ENCODE peak calls at places on chromosomes 2 and 18, in six cellular contexts. H is HEK293T, R is GM12878, V is A549, C is K562, Q is HepG2. X is an unnamed sample.
A peak's percentile ranks its signal among the peaks of the same experiment; 100 is the strongest.

GRCh38 chr2:84969511-84970265 is 1.3 kb upstream of the KCMF1 start:
- DNase-seq in H (no peak), R (no peak), V (peak; percentile 52), C (no peak), Q (no peak), X (peak; percentile 31)

GRCh38 chr2:234998404-234999211 is 46.8 kb downstream of the SH3BP4 start:
- DNase-seq in H (no peak), R (no peak), V (no peak), C (no peak), Q (peak; percentile 89), X (no peak)

GRCh38 chr2:33011406-33011805 is 64.7 kb downstream of the LTBP1 start:
- DNase-seq in H (no peak), R (no peak), V (no peak), C (no peak), Q (peak; percentile 30), X (no peak)

GRCh38 chr2:38959938-38960608 is 70.4 kb downstream of the ARHGEF33 start:
- DNase-seq in H (no peak), R (no peak), V (no peak), C (no peak), Q (no peak), X (peak; percentile 85)

GRCh38 chr2:233244818-233245217 is 6.7 kb upstream of the ATG16L1 start:
- DNase-seq in H (no peak), R (no peak), V (peak; percentile 37), C (no peak), Q (no peak), X (peak; percentile 16)

GRCh38 chr18:35193313-35193712 is 47.5 kb upstream of the ZNF397 start:
- DNase-seq in H (no peak), R (no peak), V (no peak), C (no peak), Q (no peak), X (no peak)

GRCh38 chr18:13003466-13003896 is 12.3 kb downstream of the CEP192 start:
- DNase-seq in H (peak; percentile 57), R (no peak), V (peak; percentile 86), C (peak; percentile 66), Q (peak; percentile 47), X (peak; percentile 80)

GRCh38 chr2:126655066-126655465 is 892 bp upstream of the GYPC start:
- DNase-seq in H (no peak), R (no peak), V (no peak), C (peak; percentile 58), Q (no peak), X (peak; percentile 20)

GRCh38 chr18:50857694-50858093 is 21.2 kb upstream of the ME2 start:
- DNase-seq in H (no peak), R (no peak), V (peak; percentile 32), C (peak; percentile 10), Q (no peak), X (no peak)

GRCh38 chr18:79588636-79589481 is 90.7 kb upstream of the CTDP1 start:
- DNase-seq in H (no peak), R (no peak), V (no peak), C (no peak), Q (peak; percentile 47), X (peak; percentile 87)

GRCh38 chr2:152763651-152764050 is 45.2 kb downstream of the ARL6IP6 start:
- DNase-seq in H (no peak), R (no peak), V (no peak), C (no peak), Q (no peak), X (no peak)

GRCh38 chr2:120892967-120893667 is 157.4 kb downstream of the GLI2 start:
- DNase-seq in H (no peak), R (no peak), V (no peak), C (no peak), Q (no peak), X (peak; percentile 80)

GRCh38 chr2:8672940-8673339 is 8.9 kb upstream of the ID2 start:
- DNase-seq in H (no peak), R (no peak), V (no peak), C (no peak), Q (no peak), X (no peak)

GRCh38 chr2:99406137-99406536 is 68.9 kb downstream of the EIF5B start:
- DNase-seq in H (no peak), R (no peak), V (no peak), C (no peak), Q (no peak), X (no peak)

GRCh38 chr2:20676353-20677215 is 9.6 kb downstream of the GDF7 start:
- DNase-seq in H (no peak), R (peak; percentile 77), V (peak; percentile 62), C (no peak), Q (peak; percentile 99), X (no peak)

GRCh38 chr2:102520009-102520408 is 47.0 kb downstream of the SLC9A4 start:
- DNase-seq in H (peak; percentile 61), R (no peak), V (peak; percentile 61), C (peak; percentile 59), Q (peak; percentile 56), X (peak; percentile 17)

GRCh38 chr2:22912398-22912797 is 472.6 kb upstream of the KLHL29 start:
- DNase-seq in H (no peak), R (no peak), V (no peak), C (no peak), Q (no peak), X (no peak)

GRCh38 chr18:49018553-49018943 is 67.8 kb upstream of the SMAD7 start:
- DNase-seq in H (no peak), R (no peak), V (no peak), C (no peak), Q (no peak), X (no peak)

GRCh38 chr18:3217930-3218647 is 1.7 kb downstream of the MYOM1 start:
- DNase-seq in H (no peak), R (no peak), V (peak; percentile 83), C (peak; percentile 52), Q (peak; percentile 96), X (no peak)

GRCh38 chr2:167380555-167380954 is 492.3 kb downstream of the XIRP2 start:
- DNase-seq in H (no peak), R (no peak), V (no peak), C (no peak), Q (no peak), X (no peak)

GRCh38 chr2:149082781-149083180 is 44.3 kb downstream of the LYPD6B start:
- DNase-seq in H (no peak), R (no peak), V (no peak), C (no peak), Q (no peak), X (no peak)

GRCh38 chr2:96528680-96529375 is 7.7 kb upstream of the ARID5A start:
- DNase-seq in H (no peak), R (no peak), V (no peak), C (no peak), Q (no peak), X (no peak)

GRCh38 chr2:219116776-219117646 is 43.6 kb downstream of the NHEJ1 start:
- DNase-seq in H (no peak), R (no peak), V (no peak), C (no peak), Q (peak; percentile 88), X (no peak)

GRCh38 chr2:79717364-79718007 is 204.6 kb downstream of the CTNNA2 start:
- DNase-seq in H (no peak), R (no peak), V (peak; percentile 73), C (no peak), Q (peak; percentile 13), X (peak; percentile 83)

GRCh38 chr2:85169581-85169980 is 36.4 kb downstream of the TCF7L1 start:
- DNase-seq in H (no peak), R (no peak), V (no peak), C (no peak), Q (no peak), X (no peak)

DNA sequence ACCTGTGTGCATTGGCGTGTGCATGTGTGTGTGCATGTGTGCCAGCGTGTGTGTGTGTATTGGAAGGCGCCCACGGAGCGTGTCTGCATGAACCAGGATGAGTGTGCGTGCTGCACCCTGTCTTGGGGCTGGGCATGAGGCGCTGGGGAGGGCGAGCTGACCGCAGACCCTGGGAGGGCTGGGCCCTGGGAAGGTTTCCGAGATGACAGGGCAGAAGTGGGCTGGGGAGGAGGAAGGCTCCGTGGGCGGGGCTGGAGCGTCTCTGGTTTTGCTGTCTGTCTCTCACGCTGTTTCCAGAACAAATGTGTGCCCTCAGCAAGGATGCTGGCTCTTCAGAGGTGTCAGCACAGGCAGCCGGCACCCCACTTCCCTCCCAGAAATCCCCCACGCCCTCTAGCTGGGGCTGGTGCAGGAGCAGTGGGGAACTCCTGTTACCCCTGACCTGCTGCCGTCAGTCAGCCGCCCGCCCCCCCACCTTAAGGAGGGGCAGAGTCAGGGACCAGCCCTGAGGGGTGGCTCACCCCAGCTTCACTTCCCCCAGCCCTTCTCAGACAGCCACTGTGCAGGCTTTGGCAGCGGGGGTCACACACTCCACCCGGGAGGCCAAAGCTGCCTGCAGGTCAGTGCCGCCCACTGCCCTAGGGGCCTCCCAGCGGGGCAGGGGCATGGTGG is at the start of gene GPR35:
- DNase-seq in H (no peak), R (peak; percentile 42), V (peak; percentile 26), C (peak; percentile 61), Q (no peak), X (peak; percentile 43)
- TF ChIP-seq BHLHE40 in H (no peak), R (peak; percentile 31), V (no peak), C (no peak), Q (no peak), X (no peak)

DNA sequence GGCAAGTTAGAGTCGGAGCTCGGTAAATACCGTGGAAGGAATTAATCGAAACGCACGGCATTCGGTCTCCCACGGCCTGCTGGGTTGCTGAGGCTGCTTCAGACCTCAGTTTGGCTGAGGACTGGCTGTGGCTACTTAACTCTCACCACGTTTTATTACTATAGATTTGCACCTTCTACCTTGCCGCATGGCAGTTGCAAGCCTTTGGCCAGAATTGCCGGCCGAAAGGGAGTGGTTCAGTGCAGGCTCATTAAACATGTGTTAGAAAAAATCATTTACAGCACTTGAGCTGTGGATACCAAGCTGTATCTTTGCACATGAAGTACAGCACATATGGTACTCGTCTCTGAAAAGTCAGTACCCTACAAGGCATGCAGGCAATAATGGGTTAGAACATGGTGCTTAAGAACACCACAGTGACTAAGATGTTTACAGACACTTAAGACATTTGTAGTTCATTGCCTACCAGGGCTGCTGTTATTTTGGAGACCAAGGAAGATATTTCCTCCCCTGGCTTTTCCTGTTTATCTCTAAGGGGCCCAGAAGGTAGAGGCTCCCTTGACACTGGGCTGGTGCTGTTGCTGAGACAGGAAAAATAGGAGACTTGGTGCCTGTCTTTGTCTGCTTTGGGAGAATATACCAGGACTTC is 103.1 kb downstream of the ZNF532 start:
- DNase-seq in H (no peak), R (no peak), V (no peak), C (no peak), Q (no peak), X (peak; percentile 42)
- TF ChIP-seq BHLHE40 in H (no peak), R (no peak), V (no peak), C (no peak), Q (no peak), X (no peak)

DNA sequence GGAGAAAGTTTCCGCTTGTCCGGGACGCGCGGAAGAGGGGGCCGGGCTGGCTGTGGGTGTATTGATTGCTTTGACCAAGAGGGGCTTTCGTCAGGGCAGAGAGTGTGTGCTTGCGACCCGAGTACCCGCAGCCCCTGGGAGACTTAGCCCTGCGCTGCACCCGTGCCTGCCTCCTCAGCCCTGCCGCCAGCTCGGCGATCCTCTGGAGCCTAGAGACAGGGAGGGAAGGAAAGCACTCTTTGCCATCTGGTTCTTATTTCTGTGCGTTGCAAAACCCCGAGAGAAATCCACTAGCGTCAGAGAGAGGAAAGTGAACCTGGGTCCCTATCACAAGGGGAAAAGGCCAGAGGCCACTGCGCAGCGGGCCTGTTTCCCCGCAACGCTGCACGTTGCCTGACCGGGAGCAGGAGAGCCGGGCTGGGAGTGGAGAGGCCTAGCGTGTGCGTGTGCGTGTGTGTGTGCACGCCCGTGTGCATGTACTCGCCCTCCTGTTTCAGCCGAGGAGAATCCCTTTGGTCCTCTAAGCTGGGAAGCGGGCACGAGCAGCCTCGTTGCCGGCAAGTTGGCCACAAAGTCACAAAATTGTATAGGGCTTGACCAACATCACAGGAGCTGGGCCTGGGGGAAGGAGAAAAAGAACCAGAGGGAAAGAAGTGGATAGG is 1.7 kb downstream of the SIX3 start:
- DNase-seq in H (no peak), R (no peak), V (no peak), C (no peak), Q (no peak), X (no peak)
- TF ChIP-seq BHLHE40 in H (no peak), R (no peak), V (no peak), C (no peak), Q (no peak), X (no peak)

GRCh38 chr2:40242315-40242714 is 209.6 kb downstream of the SLC8A1 start:
- DNase-seq in H (no peak), R (no peak), V (no peak), C (no peak), Q (no peak), X (no peak)
- TF ChIP-seq BHLHE40 in H (no peak), R (no peak), V (no peak), C (no peak), Q (no peak), X (no peak)

X was measured in IMR-90.